ENCODE peak calls at places on chromosomes 16 and 17, in five cellular contexts. P, B, L, G and E are unnamed samples.

GRCh38 chr17:78140169-78141051 is 5.8 kb upstream of the C17orf99 start:
- DNase-seq in L (peak), G (peak), P (peak), B (peak), E (peak)

GRCh38 chr16:79677799-79678525 is 77.4 kb upstream of the MAF start:
- DNase-seq in G (no peak), L (no peak), P (no peak), B (no peak), E (no peak)

GRCh38 chr16:11121083-11121482 is 134.9 kb downstream of the SOCS1 start:
- DNase-seq in B (no peak), L (no peak), P (no peak), G (no peak), E (no peak)

GRCh38 chr17:79005063-79005861 is 4.3 kb downstream of the CANT1 start:
- DNase-seq in B (no peak), L (no peak), P (no peak), G (no peak), E (no peak)

GRCh38 chr17:10155334-10156081 is 42.9 kb downstream of the GAS7 start:
- DNase-seq in G (no peak), B (no peak), P (no peak), L (no peak), E (no peak)

GRCh38 chr16:86217001-86217890 is 293.1 kb upstream of the FOXF1 start:
- DNase-seq in L (no peak), B (no peak), P (no peak), G (no peak), E (no peak)

GRCh38 chr17:40995121-40995520 is 1.2 kb upstream of the KRTAP3-3 start:
- DNase-seq in G (no peak), B (no peak), L (no peak), P (no peak), E (no peak)

GRCh38 chr17:69640073-69640472 is 225.6 kb downstream of the MAP2K6 start:
- DNase-seq in L (no peak), G (no peak), P (no peak), B (no peak), E (no peak)

GRCh38 chr17:58783380-58783779 is 27.7 kb downstream of the PPM1E start:
- DNase-seq in G (no peak), B (no peak), P (no peak), L (no peak), E (no peak)

GRCh38 chr16:65538945-65539344 is 417.1 kb upstream of the CDH11 start:
- DNase-seq in L (no peak), G (no peak), B (no peak), P (no peak), E (no peak)

GRCh38 chr17:20241855-20242254 is 225.5 kb downstream of the LGALS9B start:
- DNase-seq in L (no peak), B (no peak), G (no peak), P (no peak), E (no peak)

GRCh38 chr17:39486242-39486641 is 25.0 kb downstream of the CDK12 start:
- DNase-seq in P (no peak), L (no peak), G (no peak), B (no peak), E (no peak)

GRCh38 chr16:70475054-70475871 is 20.9 kb downstream of the FCSK start:
- DNase-seq in L (no peak), G (no peak), P (no peak), B (no peak), E (no peak)

GRCh38 chr16:47311738-47312505 is 148.9 kb downstream of the ITFG1 start:
- DNase-seq in P (no peak), L (peak), B (no peak), G (no peak), E (peak)

GRCh38 chr16:4693296-4693955 is at the start of gene NUDT16L1:
- DNase-seq in B (peak), L (peak), G (peak), P (peak), E (peak)